ENCODE peak calls at places on chromosomes 11 and 22, in seven cellular contexts. V is body of pancreas, W is OCI-LY7, R is uterus, A is choroid plexus epithelial cell, B is NCI-H1105 treated with DMSO at 0.1 percent for 48 hours, Q is HuH-7. J is an unnamed sample.
A peak's percentile ranks its signal among the peaks of the same experiment; 100 is the strongest.

GRCh38 chr11:45078236-45079074 is 68.0 kb upstream of the PRDM11 start:
- DNase-seq in V (no peak), W (no peak), R (peak; percentile 52), A (no peak), B (no peak), Q (no peak), J (no peak)

GRCh38 chr11:63663809-63664208 is 7.4 kb downstream of the ATL3 start:
- DNase-seq in V (no peak), W (no peak), R (no peak), A (peak; percentile 59), B (no peak), Q (no peak), J (no peak)

GRCh38 chr11:128624269-128625170 is 37.2 kb upstream of the ETS1 start:
- DNase-seq in V (peak; percentile 34), W (peak; percentile 90), R (no peak), A (no peak), B (no peak), Q (no peak), J (peak; percentile 68)

GRCh38 chr22:25176175-25176574 is 23.5 kb upstream of the CRYBB3 start:
- DNase-seq in V (no peak), W (no peak), R (no peak), A (no peak), B (no peak), Q (no peak), J (no peak)

GRCh38 chr11:78690588-78690987 is 115.9 kb upstream of the NARS2 start:
- DNase-seq in V (no peak), W (no peak), R (no peak), A (no peak), B (no peak), Q (no peak), J (no peak)

GRCh38 chr11:95922099-95922498 is 1.8 kb downstream of the MTMR2 start:
- DNase-seq in V (no peak), W (no peak), R (no peak), A (no peak), B (no peak), Q (no peak), J (no peak)

GRCh38 chr11:17602105-17603001 is 55.3 kb downstream of the OTOG start:
- DNase-seq in V (no peak), W (no peak), R (no peak), A (no peak), B (no peak), Q (no peak), J (no peak)

GRCh38 chr11:69274531-69275016 is 19.4 kb upstream of the MYEOV start:
- DNase-seq in V (peak; percentile 94), W (no peak), R (no peak), A (no peak), B (peak; percentile 3), Q (peak; percentile 93), J (no peak)

GRCh38 chr22:30922151-30922611 is 46.4 kb downstream of the MORC2 start:
- DNase-seq in V (peak; percentile 74), W (peak; percentile 91), R (peak; percentile 25), A (peak; percentile 45), B (peak; percentile 68), Q (no peak), J (peak; percentile 63)